ENCODE peak calls at places on chromosomes 5 and 9, in seven cellular contexts. F is cardiac fibroblast; N is AG04450; P is neural progenitor cell; C is T47D; Z is CD4-positive, CD25-positive, alpha-beta regulatory T cell; K is A549. R is an unnamed sample.

GRCh38 chr5:99285606-99286005 is 356.8 kb upstream of the CHD1 start:
- DNase-seq in F (no peak), N (no peak), P (no peak), C (no peak), Z (no peak), K (no peak), R (no peak)

GRCh38 chr5:85868070-85868469 is 749.7 kb upstream of the COX7C start:
- DNase-seq in F (no peak), N (no peak), P (no peak), C (no peak), Z (no peak), K (peak), R (no peak)

GRCh38 chr5:180096616-180097015 is 25.1 kb upstream of the RNF130 start:
- DNase-seq in F (no peak), N (no peak), P (no peak), C (no peak), Z (no peak), K (no peak), R (no peak)

GRCh38 chr5:147140558-147140957 is 94.3 kb upstream of the STK32A start:
- DNase-seq in F (no peak), N (no peak), P (no peak), C (no peak), Z (no peak), K (no peak), R (no peak)

GRCh38 chr5:132090107-132090506 is 16.5 kb downstream of the CSF2 start:
- DNase-seq in F (peak), N (peak), P (no peak), C (no peak), Z (no peak), K (peak), R (no peak)

GRCh38 chr9:98983295-98984268 is 39.9 kb downstream of the COL15A1 start:
- DNase-seq in F (peak), N (peak), P (no peak), C (no peak), Z (no peak), K (no peak), R (no peak)

GRCh38 chr5:94618029-94618492 is 343 bp downstream of the KIAA0825 start:
- DNase-seq in F (peak), N (peak), P (peak), C (peak), Z (no peak), K (peak), R (no peak)

GRCh38 chr5:32562841-32563240 is 22.5 kb upstream of the SUB1 start:
- DNase-seq in F (peak), N (no peak), P (peak), C (no peak), Z (no peak), K (no peak), R (no peak)

GRCh38 chr9:34995288-34996060 is 5.9 kb downstream of the DNAJB5 start:
- DNase-seq in F (peak), N (no peak), P (no peak), C (no peak), Z (no peak), K (no peak), R (no peak)

GRCh38 chr9:15722888-15723287 is 170.0 kb downstream of the CCDC171 start:
- DNase-seq in F (no peak), N (no peak), P (peak), C (no peak), Z (no peak), K (no peak), R (no peak)

GRCh38 chr5:158553195-158553945 is 546.3 kb downstream of the EBF1 start:
- DNase-seq in F (peak), N (no peak), P (no peak), C (no peak), Z (no peak), K (no peak), R (no peak)

R was measured in immature natural killer cell.